ENCODE peak calls at places on chromosomes 11 and 22, in ten cellular contexts. A, S, B, V, G, W, P, H, Q and Y are unnamed samples.

GRCh38 chr11:100637706-100638105 is 49.4 kb upstream of the ARHGAP42 start:
- DNase-seq in W (no peak), H (no peak), S (no peak), A (no peak), V (no peak), B (no peak), Q (no peak), G (no peak), P (no peak), Y (no peak)

GRCh38 chr11:97269527-97269926 is 879.7 kb downstream of the JRKL start:
- DNase-seq in P (no peak), H (no peak), G (no peak), S (no peak), Q (peak; percentile 50), V (no peak), W (no peak), A (no peak), B (no peak), Y (no peak)

GRCh38 chr11:132960679-132961078 is 571.6 kb downstream of the OPCML start:
- DNase-seq in G (no peak), W (no peak), P (no peak), A (no peak), H (no peak), S (no peak), B (no peak), V (no peak), Q (no peak), Y (no peak)

GRCh38 chr11:78112588-78113275 is 26.7 kb downstream of the ALG8 start:
- DNase-seq in P (no peak), H (no peak), S (no peak), V (no peak), A (peak; percentile 46), G (no peak), Q (no peak), B (no peak), W (no peak), Y (peak; percentile 24)

GRCh38 chr11:35404397-35404775 is 15.0 kb downstream of the SLC1A2 start:
- DNase-seq in A (no peak), P (no peak), G (peak; percentile 38), H (peak; percentile 61), B (peak; percentile 74), V (peak; percentile 52), Q (no peak), S (peak; percentile 29), W (no peak), Y (no peak)

GRCh38 chr22:35604671-35605457 is 12.3 kb downstream of the MB start:
- DNase-seq in W (no peak), Q (no peak), B (peak; percentile 71), H (no peak), P (no peak), V (peak; percentile 11), G (no peak), S (peak; percentile 72), A (no peak), Y (no peak)

GRCh38 chr22:28714043-28714442 is 27.6 kb downstream of the CHEK2 start:
- DNase-seq in W (no peak), G (no peak), B (no peak), S (no peak), A (no peak), V (no peak), Q (no peak), P (no peak), H (no peak), Y (no peak)

GRCh38 chr11:355581-356458 is 13.5 kb upstream of the B4GALNT4 start:
- DNase-seq in P (peak; percentile 97), B (peak; percentile 84), S (peak; percentile 89), V (peak; percentile 90), H (peak; percentile 88), Q (peak; percentile 92), A (peak; percentile 90), G (peak; percentile 96), W (peak; percentile 86), Y (peak; percentile 94)

GRCh38 chr11:117830674-117831351 is 6.3 kb upstream of the FXYD2 start:
- DNase-seq in H (no peak), Q (no peak), P (peak; percentile 65), V (no peak), W (no peak), A (peak; percentile 47), B (no peak), S (no peak), G (no peak), Y (no peak)

GRCh38 chr11:58577441-58578135 is 1.3 kb upstream of the ZFP91 start:
- DNase-seq in W (peak; percentile 91), S (no peak), G (peak; percentile 96), V (no peak), Q (peak; percentile 77), B (no peak), H (no peak), P (no peak), A (peak; percentile 54), Y (peak; percentile 29)

GRCh38 chr22:49676783-49677494 is 150.7 kb downstream of the BRD1 start:
- DNase-seq in W (no peak), P (peak; percentile 41), Q (no peak), S (no peak), V (no peak), G (no peak), A (no peak), H (no peak), B (no peak), Y (no peak)

GRCh38 chr11:92393218-92393617 is 168.6 kb downstream of the FAT3 start:
- DNase-seq in S (no peak), P (no peak), A (no peak), Q (no peak), B (no peak), H (no peak), W (no peak), G (no peak), V (no peak), Y (no peak)

GRCh38 chr11:119175493-119176077 is 7.1 kb downstream of the NLRX1 start:
- DNase-seq in W (no peak), V (peak; percentile 49), P (no peak), G (peak; percentile 22), S (no peak), H (no peak), Q (peak; percentile 41), A (no peak), B (no peak), Y (no peak)

GRCh38 chr11:83140691-83141455 is 16.1 kb upstream of the PCF11 start:
- DNase-seq in V (no peak), B (no peak), H (no peak), G (no peak), W (no peak), A (peak; percentile 41), S (no peak), Q (no peak), P (no peak), Y (peak; percentile 17)

GRCh38 chr11:110200241-110200640 is 96.2 kb downstream of the RDX start:
- DNase-seq in G (peak; percentile 72), H (no peak), P (no peak), A (no peak), B (no peak), Q (peak; percentile 78), W (no peak), S (no peak), V (no peak), Y (no peak)

GRCh38 chr11:43810929-43811596 is 69.6 kb upstream of the ALKBH3 start:
- DNase-seq in S (no peak), A (no peak), P (no peak), H (no peak), G (peak; percentile 47), W (no peak), Q (no peak), V (peak; percentile 33), B (no peak), Y (no peak)
- TF ChIP-seq CTCF in S (no peak), A (no peak), P (peak; percentile 38), H (no peak), G (peak; percentile 64), W (peak; percentile 68), Q (peak; percentile 23), V (peak; percentile 58), B (no peak), Y (no peak)

DNA sequence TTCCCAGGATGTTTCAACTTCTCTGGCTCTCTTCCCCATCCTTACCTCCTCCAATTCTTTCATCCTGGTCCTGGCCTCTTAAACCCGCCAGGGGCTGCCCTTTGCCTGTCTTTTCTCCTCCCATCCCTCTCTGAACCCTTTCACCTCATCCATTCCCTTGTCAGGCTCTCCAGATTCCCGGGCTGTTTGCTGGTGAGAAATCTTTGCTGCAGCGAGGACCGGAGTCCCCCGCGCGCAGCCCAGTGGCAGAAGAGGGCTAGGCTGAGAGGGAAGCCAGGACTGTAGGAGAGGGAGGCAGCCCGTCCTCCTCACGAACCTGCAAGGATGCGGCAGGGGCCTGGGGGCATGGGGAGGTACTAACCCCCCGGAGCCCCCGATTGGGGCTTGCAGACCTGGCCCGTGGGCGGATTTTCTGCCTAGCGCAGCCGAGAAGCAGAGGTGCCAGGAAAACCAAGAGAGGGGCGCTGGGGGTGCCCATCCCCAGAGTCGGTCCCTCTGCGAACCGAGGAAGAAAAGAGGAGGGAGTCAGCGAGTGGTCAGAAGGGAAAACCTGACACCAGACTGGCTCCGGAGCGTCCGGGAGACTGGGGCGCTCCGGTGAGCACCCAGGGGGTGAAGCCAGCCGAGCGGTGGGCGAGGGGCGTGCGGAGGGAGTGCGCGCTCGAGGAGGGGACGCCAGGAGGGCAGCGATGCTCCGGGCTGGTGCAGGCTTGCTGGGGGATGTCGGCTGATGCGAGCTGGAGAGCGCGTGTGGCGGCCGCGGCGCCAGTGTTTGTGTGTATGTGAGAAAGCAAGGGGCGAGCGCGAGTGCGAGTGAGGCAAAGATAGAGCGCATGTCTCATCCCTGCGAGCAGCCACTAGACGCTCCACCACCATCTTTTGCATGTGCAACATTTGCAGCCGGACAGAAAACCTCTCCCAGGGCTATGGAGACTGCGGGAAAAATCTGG is at the start of gene GRIA4:
- DNase-seq in A (peak; percentile 12), P (peak; percentile 71), V (no peak), G (peak; percentile 25), H (peak; percentile 66), S (no peak), W (no peak), Q (peak; percentile 24), B (no peak), Y (no peak)
- TF ChIP-seq CTCF in A (no peak), P (no peak), V (no peak), G (no peak), H (no peak), S (no peak), W (no peak), Q (no peak), B (no peak), Y (no peak)

GRCh38 chr11:68402355-68403031 is 58.1 kb upstream of the PPP6R3 start:
- DNase-seq in G (no peak), W (no peak), Q (no peak), A (no peak), S (no peak), H (peak; percentile 67), V (no peak), P (no peak), B (no peak), Y (no peak)
- TF ChIP-seq CTCF in G (no peak), W (peak; percentile 20), Q (no peak), A (no peak), S (no peak), H (no peak), V (no peak), P (no peak), B (no peak), Y (peak; percentile 17)

DNA sequence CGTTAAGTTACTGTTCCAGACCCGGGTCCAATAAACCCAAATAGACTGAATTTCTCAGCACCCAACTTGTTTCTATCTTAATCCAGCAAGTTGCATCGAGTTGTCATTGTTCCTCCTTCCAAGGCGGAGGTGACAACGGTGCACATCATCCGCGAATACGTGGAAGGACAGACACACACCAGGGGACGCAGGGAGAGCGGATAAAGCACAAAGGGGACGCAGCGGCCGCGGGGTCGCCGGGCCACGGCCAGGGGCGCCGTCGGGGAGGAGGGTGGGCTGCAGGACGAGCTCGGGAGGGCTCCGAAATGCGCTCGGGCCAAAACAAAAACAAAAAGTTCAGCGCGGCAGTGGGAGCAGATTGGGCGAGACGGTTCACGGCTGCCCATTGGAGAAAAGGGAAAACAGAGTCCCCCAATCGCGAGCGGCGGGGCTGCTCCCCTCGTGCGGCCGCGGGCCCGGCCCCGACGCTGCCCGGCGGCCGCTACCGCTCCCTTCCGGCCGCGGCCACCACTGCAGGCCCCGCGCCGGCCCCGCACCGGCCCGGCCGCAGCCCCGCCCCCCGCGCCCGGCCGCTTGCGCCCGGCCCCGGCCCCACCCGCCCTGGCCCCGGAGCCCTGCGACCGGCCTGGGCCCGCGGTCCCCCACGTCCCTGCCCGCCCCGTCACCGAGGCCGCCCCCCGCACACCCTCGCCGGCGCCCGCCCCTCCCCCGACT is 518 bp downstream of the KMT5B start:
- DNase-seq in G (peak; percentile 70), B (peak; percentile 77), S (peak; percentile 74), P (peak; percentile 83), A (peak; percentile 89), W (peak; percentile 31), H (peak; percentile 79), Q (peak; percentile 73), V (peak; percentile 84), Y (peak; percentile 89)
- TF ChIP-seq CTCF in G (no peak), B (no peak), S (peak; percentile 38), P (no peak), A (peak; percentile 40), W (peak; percentile 28), H (peak; percentile 11), Q (no peak), V (peak; percentile 10), Y (peak; percentile 40)